ENCODE peak calls at places on chromosomes 12 and 14, in five cellular contexts. G is GDM1; V is NCI-H2081; M is activated B cell treated with CpG ODN at 0.5 μM for 24 hours; L is stimulated activated CD4-positive, alpha-beta T cell treated with anti-CD3 and anti-CD28 coated beads, Interleukin-4, amount 100 ng/mL, for 48 hours. N is an unnamed sample.
A peak's percentile ranks its signal among the peaks of the same experiment; 100 is the strongest.

GRCh38 chr14:52694761-52695480 is 437 bp downstream of the ERO1A start:
- DNase-seq in G (peak; percentile 24), V (peak; percentile 41), M (no peak), L (peak; percentile 49), N (peak; percentile 23)

GRCh38 chr12:123713398-123714301 is 1.5 kb downstream of the ATP6V0A2 start:
- DNase-seq in G (no peak), V (peak; percentile 4), M (no peak), L (no peak), N (no peak)

GRCh38 chr12:115452751-115453281 is 768.8 kb upstream of the TBX3 start:
- DNase-seq in G (no peak), V (no peak), M (no peak), L (no peak), N (peak; percentile 60)

GRCh38 chr12:69210661-69211060 is 28.7 kb upstream of the CPSF6 start:
- DNase-seq in G (no peak), V (no peak), M (no peak), L (no peak), N (no peak)

GRCh38 chr14:52015411-52016030 is 26.2 kb downstream of the RTRAF start:
- DNase-seq in G (no peak), V (peak; percentile 30), M (no peak), L (no peak), N (peak; percentile 10)

GRCh38 chr12:111773801-111774551 is 7.2 kb downstream of the ALDH2 start:
- DNase-seq in G (no peak), V (no peak), M (no peak), L (no peak), N (no peak)

GRCh38 chr14:77158175-77158908 is 16.8 kb upstream of the ZDHHC22 start:
- DNase-seq in G (no peak), V (peak; percentile 76), M (no peak), L (no peak), N (no peak)

GRCh38 chr14:50335989-50336391 is 23.9 kb downstream of the DMAC2L start:
- DNase-seq in G (peak; percentile 41), V (peak; percentile 47), M (no peak), L (no peak), N (no peak)

GRCh38 chr14:98591161-98591560 is 680.8 kb downstream of the BCL11B start:
- DNase-seq in G (no peak), V (no peak), M (no peak), L (no peak), N (no peak)

GRCh38 chr12:55705802-55706402 is 1.8 kb downstream of the ITGA7 start:
- DNase-seq in G (no peak), V (no peak), M (no peak), L (no peak), N (no peak)

GRCh38 chr12:114729731-114730130 is 45.8 kb upstream of the TBX3 start:
- DNase-seq in G (no peak), V (no peak), M (no peak), L (no peak), N (no peak)

GRCh38 chr12:109069307-109070231 is 17.2 kb downstream of the USP30 start:
- DNase-seq in G (no peak), V (no peak), M (no peak), L (no peak), N (no peak)